ENCODE peak calls at places on chromosomes 5 and 9, in four cellular contexts. One of them, this sample, is unnamed.

GRCh38 chr5:16735092-16735970 is 118.5 kb upstream of the RETREG1 start:
- DNase-seq in iPS-NIHi11: no peak
- DNase-seq in erythroblast: no peak
- DNase-seq in NCI-H2029: no peak
- DNase-seq in this sample: no peak

GRCh38 chr5:122458278-122458872 is 146.3 kb downstream of the SNCAIP start:
- DNase-seq in iPS-NIHi11: peak; percentile 38
- DNase-seq in erythroblast: peak; percentile 28
- DNase-seq in NCI-H2029: no peak
- DNase-seq in this sample: no peak

GRCh38 chr9:34252016-34252415 is 73.2 kb downstream of the UBAP1 start:
- DNase-seq in iPS-NIHi11: no peak
- DNase-seq in erythroblast: no peak
- DNase-seq in NCI-H2029: no peak
- DNase-seq in this sample: no peak

GRCh38 chr9:121744002-121744686 is 92.7 kb downstream of the DAB2IP start:
- DNase-seq in iPS-NIHi11: peak; percentile 68
- DNase-seq in erythroblast: peak; percentile 46
- DNase-seq in NCI-H2029: no peak
- DNase-seq in this sample: peak; percentile 86

GRCh38 chr9:21831841-21832509 is 29.5 kb downstream of the MTAP start:
- DNase-seq in iPS-NIHi11: no peak
- DNase-seq in erythroblast: no peak
- DNase-seq in NCI-H2029: no peak
- DNase-seq in this sample: no peak

GRCh38 chr9:21994996-21995651 is 533 bp downstream of the CDKN2B-AS1 start:
- DNase-seq in iPS-NIHi11: peak; percentile 61
- DNase-seq in erythroblast: peak; percentile 87
- DNase-seq in NCI-H2029: peak; percentile 91
- DNase-seq in this sample: peak; percentile 85

GRCh38 chr9:84322830-84323229 is 17.7 kb downstream of the SLC28A3 start:
- DNase-seq in iPS-NIHi11: no peak
- DNase-seq in erythroblast: no peak
- DNase-seq in NCI-H2029: no peak
- DNase-seq in this sample: no peak

GRCh38 chr5:93929146-93929545 is 187.7 kb upstream of the POU5F2 start:
- DNase-seq in iPS-NIHi11: no peak
- DNase-seq in erythroblast: no peak
- DNase-seq in NCI-H2029: no peak
- DNase-seq in this sample: no peak

GRCh38 chr5:173643964-173644363 is 27.5 kb upstream of the BOD1 start:
- DNase-seq in iPS-NIHi11: peak; percentile 79
- DNase-seq in erythroblast: peak; percentile 15
- DNase-seq in NCI-H2029: peak; percentile 44
- DNase-seq in this sample: peak; percentile 52

GRCh38 chr9:16069671-16070586 is 517.1 kb downstream of the CCDC171 start:
- DNase-seq in iPS-NIHi11: no peak
- DNase-seq in erythroblast: no peak
- DNase-seq in NCI-H2029: no peak
- DNase-seq in this sample: peak; percentile 77

GRCh38 chr9:5536684-5537083 is 26.4 kb downstream of the PDCD1LG2 start:
- DNase-seq in iPS-NIHi11: no peak
- DNase-seq in erythroblast: no peak
- DNase-seq in NCI-H2029: no peak
- DNase-seq in this sample: no peak

GRCh38 chr5:154365823-154366222 is 80.0 kb upstream of the SAP30L start:
- DNase-seq in iPS-NIHi11: no peak
- DNase-seq in erythroblast: peak; percentile 16
- DNase-seq in NCI-H2029: no peak
- DNase-seq in this sample: no peak

GRCh38 chr5:67059747-67060490 is 136.7 kb downstream of the CD180 start:
- DNase-seq in iPS-NIHi11: no peak
- DNase-seq in erythroblast: no peak
- DNase-seq in NCI-H2029: no peak
- DNase-seq in this sample: no peak

GRCh38 chr9:97981828-97982164 is 1.3 kb upstream of the ANP32B start:
- DNase-seq in iPS-NIHi11: no peak
- DNase-seq in erythroblast: peak; percentile 60
- DNase-seq in NCI-H2029: no peak
- DNase-seq in this sample: no peak

GRCh38 chr9:109451311-109452025 is 46.6 kb downstream of the PTPN3 start:
- DNase-seq in iPS-NIHi11: peak; percentile 31
- DNase-seq in erythroblast: no peak
- DNase-seq in NCI-H2029: no peak
- DNase-seq in this sample: no peak

GRCh38 chr9:108142504-108143201 is 653.1 kb upstream of the KLF4 start:
- DNase-seq in iPS-NIHi11: peak; percentile 22
- DNase-seq in erythroblast: no peak
- DNase-seq in NCI-H2029: no peak
- DNase-seq in this sample: peak; percentile 67

GRCh38 chr9:23746317-23746716 is 79.7 kb downstream of the ELAVL2 start:
- DNase-seq in iPS-NIHi11: no peak
- DNase-seq in erythroblast: no peak
- DNase-seq in NCI-H2029: no peak
- DNase-seq in this sample: no peak

GRCh38 chr5:141208478-141208877 is at the start of gene PCDHB12:
- DNase-seq in iPS-NIHi11: no peak
- DNase-seq in erythroblast: no peak
- DNase-seq in NCI-H2029: no peak
- DNase-seq in this sample: no peak

GRCh38 chr5:155792873-155793272 is 534.1 kb upstream of the SGCD start:
- DNase-seq in iPS-NIHi11: no peak
- DNase-seq in erythroblast: no peak
- DNase-seq in NCI-H2029: no peak
- DNase-seq in this sample: no peak

GRCh38 chr5:173236531-173237501 is 1.8 kb upstream of the NKX2-5 start:
- DNase-seq in iPS-NIHi11: no peak
- DNase-seq in erythroblast: no peak
- DNase-seq in NCI-H2029: no peak
- DNase-seq in this sample: no peak

GRCh38 chr5:133348406-133348805 is 263.9 kb downstream of the FSTL4 start:
- DNase-seq in iPS-NIHi11: no peak
- DNase-seq in erythroblast: no peak
- DNase-seq in NCI-H2029: no peak
- DNase-seq in this sample: peak; percentile 31

GRCh38 chr9:114084282-114085073 is 6.4 kb upstream of the AMBP start:
- DNase-seq in iPS-NIHi11: no peak
- DNase-seq in erythroblast: no peak
- DNase-seq in NCI-H2029: no peak
- DNase-seq in this sample: peak; percentile 51

GRCh38 chr9:131738838-131739191 is 1.1 kb downstream of the RAPGEF1 start:
- DNase-seq in iPS-NIHi11: peak; percentile 53
- DNase-seq in erythroblast: no peak
- DNase-seq in NCI-H2029: no peak
- DNase-seq in this sample: peak; percentile 81

GRCh38 chr5:185095-186070 is 5.9 kb upstream of the LRRC14B start:
- DNase-seq in iPS-NIHi11: no peak
- DNase-seq in erythroblast: no peak
- DNase-seq in NCI-H2029: no peak
- DNase-seq in this sample: no peak

GRCh38 chr5:53334431-53334941 is 145.9 kb upstream of the FST start:
- DNase-seq in iPS-NIHi11: no peak
- DNase-seq in erythroblast: no peak
- DNase-seq in NCI-H2029: no peak
- DNase-seq in this sample: no peak

GRCh38 chr5:73446631-73447233 is 1.8 kb downstream of the FOXD1 start:
- DNase-seq in iPS-NIHi11: no peak
- DNase-seq in erythroblast: no peak
- DNase-seq in NCI-H2029: no peak
- DNase-seq in this sample: no peak

GRCh38 chr9:110996436-110997224 is 41.6 kb downstream of the LPAR1 start:
- DNase-seq in iPS-NIHi11: no peak
- DNase-seq in erythroblast: no peak
- DNase-seq in NCI-H2029: no peak
- DNase-seq in this sample: no peak

GRCh38 chr5:91207248-91207647 is 175.9 kb downstream of the ARRDC3 start:
- DNase-seq in iPS-NIHi11: no peak
- DNase-seq in erythroblast: no peak
- DNase-seq in NCI-H2029: no peak
- DNase-seq in this sample: no peak

GRCh38 chr5:172436078-172436873 is 18.0 kb downstream of the SH3PXD2B start:
- DNase-seq in iPS-NIHi11: no peak
- DNase-seq in erythroblast: no peak
- DNase-seq in NCI-H2029: no peak
- DNase-seq in this sample: no peak

GRCh38 chr9:26947736-26948135 is 694 bp upstream of the PLAA start:
- DNase-seq in iPS-NIHi11: no peak
- DNase-seq in erythroblast: peak; percentile 61
- DNase-seq in NCI-H2029: no peak
- DNase-seq in this sample: no peak

GRCh38 chr5:65190328-65191053 is 291.2 kb downstream of the ADAMTS6 start:
- DNase-seq in iPS-NIHi11: no peak
- DNase-seq in erythroblast: no peak
- DNase-seq in NCI-H2029: no peak
- DNase-seq in this sample: no peak

GRCh38 chr9:130987054-130987453 is 21.9 kb upstream of the LAMC3 start:
- DNase-seq in iPS-NIHi11: no peak
- DNase-seq in erythroblast: no peak
- DNase-seq in NCI-H2029: no peak
- DNase-seq in this sample: no peak

GRCh38 chr5:152853361-152853760 is 448.3 kb upstream of the NMUR2 start:
- DNase-seq in iPS-NIHi11: no peak
- DNase-seq in erythroblast: no peak
- DNase-seq in NCI-H2029: no peak
- DNase-seq in this sample: no peak

GRCh38 chr5:32030686-32031478 is 143.2 kb downstream of the GOLPH3 start:
- DNase-seq in iPS-NIHi11: no peak
- DNase-seq in erythroblast: no peak
- DNase-seq in NCI-H2029: no peak
- DNase-seq in this sample: no peak

GRCh38 chr9:113993838-113994540 is 84.1 kb downstream of the AMBP start:
- DNase-seq in iPS-NIHi11: no peak
- DNase-seq in erythroblast: no peak
- DNase-seq in NCI-H2029: peak; percentile 97
- DNase-seq in this sample: no peak

GRCh38 chr5:138276402-138277054 is 2.1 kb upstream of the GFRA3 start:
- DNase-seq in iPS-NIHi11: no peak
- DNase-seq in erythroblast: peak; percentile 16
- DNase-seq in NCI-H2029: peak; percentile 96
- DNase-seq in this sample: no peak

GRCh38 chr5:8905021-8905420 is 640.9 kb downstream of the SEMA5A start:
- DNase-seq in iPS-NIHi11: no peak
- DNase-seq in erythroblast: no peak
- DNase-seq in NCI-H2029: no peak
- DNase-seq in this sample: no peak

GRCh38 chr9:32385135-32385884 is 867 bp downstream of the ACO1 start:
- DNase-seq in iPS-NIHi11: no peak
- DNase-seq in erythroblast: no peak
- DNase-seq in NCI-H2029: no peak
- DNase-seq in this sample: no peak

GRCh38 chr5:127838661-127839060 is 135.5 kb downstream of the CCDC192 start:
- DNase-seq in iPS-NIHi11: peak; percentile 18
- DNase-seq in erythroblast: no peak
- DNase-seq in NCI-H2029: no peak
- DNase-seq in this sample: peak; percentile 84

GRCh38 chr9:105385372-105385985 is 62.4 kb upstream of the FSD1L start:
- DNase-seq in iPS-NIHi11: no peak
- DNase-seq in erythroblast: peak; percentile 79
- DNase-seq in NCI-H2029: no peak
- DNase-seq in this sample: no peak

This sample was measured in islet precursor cell.